ENCODE peak calls at places on chromosomes 5 and 9, in five cellular contexts. U is iris pigment epithelial cell, N is HFFc6, C is GM12891, O is HS-27A. G is an unnamed sample.

GRCh38 chr9:120846251-120846869 is 3.6 kb upstream of the PSMD5 start:
- DNase-seq in C (no peak), N (no peak), U (no peak), O (no peak), G (no peak)

GRCh38 chr5:124514966-124515365 is 231.5 kb downstream of the ZNF608 start:
- DNase-seq in C (no peak), O (no peak), N (no peak), U (no peak), G (no peak)

GRCh38 chr5:134249469-134250379 is 23.9 kb upstream of the PPP2CA start:
- DNase-seq in U (peak), O (no peak), N (no peak), C (no peak), G (no peak)

GRCh38 chr9:109440797-109441287 is 57.3 kb downstream of the PTPN3 start:
- DNase-seq in N (peak), U (peak), O (peak), C (peak), G (peak)

GRCh38 chr5:151047814-151048425 is 27.5 kb downstream of the GPX3 start:
- DNase-seq in U (no peak), C (peak), O (no peak), N (no peak), G (no peak)

GRCh38 chr5:170307575-170308465 is 10.2 kb upstream of the LCP2 start:
- DNase-seq in U (peak), O (no peak), N (peak), C (no peak), G (peak)

GRCh38 chr9:7237473-7238243 is 479.9 kb downstream of the KDM4C start:
- DNase-seq in U (peak), N (no peak), C (no peak), O (no peak), G (no peak)

GRCh38 chr5:172548311-172548731 is 92.7 kb upstream of the NEURL1B start:
- DNase-seq in N (no peak), U (no peak), C (no peak), O (no peak), G (no peak)

GRCh38 chr9:36328798-36329411 is 70.7 kb upstream of the GNE start:
- DNase-seq in C (peak), O (peak), N (peak), U (peak), G (peak)

GRCh38 chr5:1668141-1668721 is 131.4 kb downstream of the MRPL36 start:
- DNase-seq in C (no peak), O (no peak), U (no peak), N (no peak), G (no peak)

GRCh38 chr5:88926774-88927173 is 43.8 kb upstream of the MEF2C start:
- DNase-seq in C (no peak), O (no peak), U (no peak), N (no peak), G (no peak)

GRCh38 chr9:124371183-124371582 is 44.1 kb downstream of the PSMB7 start:
- DNase-seq in O (no peak), U (peak), N (no peak), C (no peak), G (no peak)

GRCh38 chr9:109498195-109499060 is at the start of gene PTPN3:
- DNase-seq in C (no peak), N (no peak), O (no peak), U (peak), G (peak)

GRCh38 chr5:32683125-32683524 is 28.0 kb upstream of the NPR3 start:
- DNase-seq in O (no peak), N (no peak), C (no peak), U (no peak), G (no peak)

GRCh38 chr9:69131682-69132081 is 42.4 kb upstream of the TJP2 start:
- DNase-seq in U (peak), O (no peak), C (no peak), N (peak), G (no peak)

GRCh38 chr5:130141689-130142320 is 237.5 kb downstream of the CHSY3 start:
- DNase-seq in N (no peak), C (peak), O (no peak), U (peak), G (peak)

G was measured in GM13977.